ENCODE peak calls at places on chromosomes 11 and 22, in four cellular contexts. O, H, T and W are unnamed samples.

GRCh38 chr22:25874327-25874726 is 132.3 kb downstream of the MYO18B start:
- DNase-seq in H (no peak), O (no peak), T (no peak), W (no peak)

GRCh38 chr11:56089697-56090096 is 3.4 kb upstream of the OR8I2 start:
- DNase-seq in O (no peak), H (no peak), T (no peak), W (no peak)

GRCh38 chr11:3135491-3136440 is 29.3 kb downstream of the OSBPL5 start:
- DNase-seq in O (peak), T (no peak), H (peak), W (peak)

GRCh38 chr11:8501838-8502237 is 92.2 kb downstream of the STK33 start:
- DNase-seq in H (no peak), T (no peak), O (no peak), W (no peak)

GRCh38 chr11:34124885-34125668 is 19.6 kb downstream of the NAT10 start:
- DNase-seq in H (no peak), O (no peak), T (no peak), W (no peak)

GRCh38 chr11:12815150-12815523 is 140.9 kb downstream of the TEAD1 start:
- DNase-seq in O (no peak), T (no peak), H (no peak), W (no peak)

GRCh38 chr11:8038393-8038792 is 42.6 kb upstream of the TUB start:
- DNase-seq in H (no peak), O (no peak), T (no peak), W (no peak)

GRCh38 chr22:24059121-24059520 is 48.0 kb downstream of the CABIN1 start:
- DNase-seq in O (no peak), T (no peak), H (no peak), W (no peak)

GRCh38 chr11:130055637-130056036 is 14.1 kb upstream of the APLP2 start:
- DNase-seq in O (no peak), T (no peak), H (no peak), W (no peak)

GRCh38 chr11:11659567-11660341 is 37.9 kb upstream of the GALNT18 start:
- DNase-seq in T (no peak), O (no peak), H (no peak), W (no peak)

GRCh38 chr11:11374358-11375148 is 21.5 kb upstream of the CSNK2A3 start:
- DNase-seq in H (no peak), O (no peak), T (no peak), W (no peak)

GRCh38 chr11:7564803-7565202 is 51.0 kb downstream of the PPFIBP2 start:
- DNase-seq in H (no peak), T (no peak), O (no peak), W (no peak)

GRCh38 chr11:67640021-67640757 is 626 bp upstream of the TBX10 start:
- DNase-seq in O (peak), T (peak), H (peak), W (peak)

GRCh38 chr11:78256962-78257361 is 68.2 kb downstream of the USP35 start:
- DNase-seq in O (no peak), T (no peak), H (no peak), W (peak)

GRCh38 chr11:77175869-77176539 is 48.0 kb downstream of the MYO7A start:
- DNase-seq in H (peak), O (peak), T (no peak), W (peak)

GRCh38 chr22:33896801-33897620 is 23.3 kb downstream of the LARGE1 start:
- DNase-seq in T (peak), H (peak), O (peak), W (no peak)

GRCh38 chr22:27935897-27936296 is 16.8 kb upstream of the PITPNB start:
- DNase-seq in T (no peak), O (no peak), H (no peak), W (no peak)

GRCh38 chr22:27933186-27933983 is 14.3 kb upstream of the PITPNB start:
- DNase-seq in O (no peak), T (no peak), H (no peak), W (no peak)

GRCh38 chr22:27941143-27941542 is 22.1 kb upstream of the PITPNB start:
- DNase-seq in T (no peak), O (no peak), H (no peak), W (no peak)

GRCh38 chr22:27934069-27934468 is 15.0 kb upstream of the PITPNB start:
- DNase-seq in O (no peak), H (no peak), T (no peak), W (no peak)

DNA sequence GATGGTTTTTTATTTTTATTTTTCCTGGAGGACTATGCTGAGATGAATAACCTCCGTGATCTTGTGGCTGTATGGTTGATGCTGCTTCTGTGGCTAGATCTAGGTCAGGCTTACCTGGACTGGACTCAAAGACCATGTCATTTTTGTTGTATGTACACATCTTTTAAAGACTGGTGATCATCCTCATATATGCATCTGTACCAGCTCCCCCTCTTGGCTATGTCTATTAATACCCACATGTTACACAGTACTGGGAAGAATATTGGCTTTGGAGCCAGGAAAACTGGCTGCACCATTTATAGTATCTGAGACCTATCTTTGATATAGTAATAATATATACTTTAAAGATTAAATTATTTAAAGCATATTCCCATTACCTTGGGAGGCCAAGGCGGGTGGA is 18.4 kb upstream of the PITPNB start:
- DNase-seq in H (no peak), O (no peak), T (peak), W (no peak)
- TF ChIP-seq CTCF in H (no peak), O (no peak), T (no peak), W (no peak)

DNA sequence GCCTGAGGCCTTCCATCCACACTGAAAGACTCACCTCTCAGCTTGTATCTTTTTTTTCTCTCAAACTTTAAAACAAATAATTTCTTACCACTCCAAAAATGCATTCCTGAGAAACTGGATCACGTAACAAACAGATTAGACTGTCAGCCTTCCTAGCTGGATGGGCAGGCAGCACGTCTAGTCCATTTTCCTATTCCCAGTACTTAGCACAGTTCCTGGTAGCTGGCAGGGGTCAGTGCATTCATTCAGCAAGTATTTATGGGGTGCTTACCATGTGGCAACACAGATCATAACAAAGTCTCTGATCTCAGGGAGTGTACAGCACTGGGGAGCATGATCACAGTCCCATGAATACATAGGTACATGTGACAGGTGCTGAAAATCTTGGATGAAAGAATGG is 89.6 kb downstream of the UBASH3B start:
- DNase-seq in H (no peak), O (no peak), T (no peak), W (no peak)
- H3K9ac ChIP-seq in H (no peak), O (no peak), T (no peak), W (no peak)

GRCh38 chr11:124109377-124109776 is 5.9 kb upstream of the VWA5A start:
- DNase-seq in O (no peak), H (no peak), T (no peak), W (no peak)

GRCh38 chr11:124113890-124114289 is 1.4 kb upstream of the VWA5A start:
- DNase-seq in H (no peak), T (no peak), O (no peak), W (no peak)

GRCh38 chr11:124108158-124108557 is 7.1 kb upstream of the VWA5A start:
- DNase-seq in O (peak), T (no peak), H (peak), W (no peak)
- TF ChIP-seq CTCF in O (peak), T (peak), H (peak), W (no peak)

DNA sequence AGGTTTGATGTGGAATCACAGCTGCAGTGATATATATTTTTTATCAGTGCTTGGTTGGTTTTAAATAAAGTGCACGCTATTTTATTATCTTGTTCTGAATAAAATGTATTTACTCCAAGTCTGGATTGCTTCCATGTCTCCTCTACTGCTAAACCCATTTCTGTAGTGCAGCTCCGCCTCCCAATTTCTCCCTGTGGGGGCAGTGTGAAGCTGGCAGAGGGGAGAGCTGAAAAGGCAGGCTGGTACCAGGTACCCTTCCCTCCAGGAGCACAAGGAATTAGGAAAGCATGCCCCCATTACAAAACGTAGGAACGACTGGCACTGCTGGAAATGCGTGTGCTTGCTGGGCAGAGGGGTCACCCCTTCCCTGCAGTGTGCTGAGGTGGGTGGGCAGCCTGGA is 934 bp upstream of the TMEM132A start:
- DNase-seq in O (no peak), H (no peak), T (peak), W (no peak)
- H3K9ac ChIP-seq in O (no peak), H (no peak), T (no peak), W (no peak)

GRCh38 chr11:68890490-68891231 is 13.0 kb downstream of the MRPL21 start:
- DNase-seq in T (peak), O (no peak), H (peak), W (peak)

GRCh38 chr11:68892576-68892975 is 11.1 kb downstream of the MRPL21 start:
- DNase-seq in O (no peak), T (no peak), H (no peak), W (no peak)

GRCh38 chr11:68891356-68891948 is 12.2 kb downstream of the MRPL21 start:
- DNase-seq in O (no peak), H (no peak), T (no peak), W (no peak)

GRCh38 chr11:68893282-68893681 is 10.3 kb downstream of the MRPL21 start:
- DNase-seq in T (no peak), O (no peak), H (no peak), W (no peak)

DNA sequence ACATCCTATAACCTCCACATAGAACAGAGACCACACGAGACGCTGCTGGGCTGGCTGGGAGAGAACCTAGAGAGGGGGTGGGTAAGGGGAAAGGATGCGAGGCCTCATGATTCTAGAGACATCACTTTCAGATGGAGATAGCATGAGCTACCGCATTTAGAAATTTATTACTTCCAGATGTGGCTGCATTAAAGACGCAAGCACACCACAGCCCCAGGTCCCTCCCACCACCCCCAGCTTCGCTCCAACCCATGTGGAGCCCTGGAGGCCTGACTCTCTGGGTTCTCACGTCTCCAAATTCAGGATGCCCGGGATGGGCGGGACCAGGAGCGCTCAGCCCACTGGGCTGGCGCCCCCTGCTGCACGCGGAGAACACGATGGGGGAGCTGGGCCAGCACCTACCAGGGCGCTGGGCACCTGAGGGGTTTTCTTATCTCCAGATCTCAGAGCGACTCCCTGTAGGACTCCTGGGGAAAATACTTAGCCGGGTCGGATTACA is 13.6 kb downstream of the MRPL21 start:
- DNase-seq in T (peak), H (peak), O (peak), W (no peak)
- TF ChIP-seq CTCF in T (peak), H (peak), O (peak), W (peak)